ENCODE peak calls at places on chromosomes 2 and 18, in seven cellular contexts. One of them, this sample, is unnamed.

GRCh38 chr2:81739971-81740370 is 1435.4 kb upstream of the LRRTM1 start:
- DNase-seq in bronchial epithelial cell: no peak
- DNase-seq in neuronal stem cell: no peak
- DNase-seq in T follicular helper cell: no peak
- DNase-seq in stimulated activated effector memory CD8-positive, alpha-beta T cell treated with anti-CD3 and anti-CD28 coated beads, Interleukin-12 subunit alpha, Interleukin-12 subunit beta, amount 100 ng/mL, for 72 hours: no peak
- DNase-seq in DND-41: no peak
- DNase-seq in PC-9: no peak
- DNase-seq in this sample: no peak

GRCh38 chr2:169361706-169362345 is 508 bp downstream of the LRP2 start:
- DNase-seq in bronchial epithelial cell: no peak
- DNase-seq in neuronal stem cell: peak; percentile 38
- DNase-seq in T follicular helper cell: no peak
- DNase-seq in PC-9: no peak
- DNase-seq in stimulated activated effector memory CD8-positive, alpha-beta T cell treated with anti-CD3 and anti-CD28 coated beads, Interleukin-12 subunit alpha, Interleukin-12 subunit beta, amount 100 ng/mL, for 72 hours: peak; percentile 12
- DNase-seq in DND-41: no peak
- DNase-seq in this sample: peak; percentile 0

GRCh38 chr2:226184940-226185575 is 614.6 kb downstream of the IRS1 start:
- DNase-seq in T follicular helper cell: no peak
- DNase-seq in PC-9: no peak
- DNase-seq in stimulated activated effector memory CD8-positive, alpha-beta T cell treated with anti-CD3 and anti-CD28 coated beads, Interleukin-12 subunit alpha, Interleukin-12 subunit beta, amount 100 ng/mL, for 72 hours: no peak
- DNase-seq in bronchial epithelial cell: peak; percentile 7
- DNase-seq in neuronal stem cell: no peak
- DNase-seq in DND-41: no peak
- DNase-seq in this sample: no peak

GRCh38 chr2:219253753-219254589 is at the start of gene TUBA4A:
- DNase-seq in bronchial epithelial cell: peak; percentile 61
- DNase-seq in stimulated activated effector memory CD8-positive, alpha-beta T cell treated with anti-CD3 and anti-CD28 coated beads, Interleukin-12 subunit alpha, Interleukin-12 subunit beta, amount 100 ng/mL, for 72 hours: peak; percentile 80
- DNase-seq in PC-9: peak; percentile 65
- DNase-seq in T follicular helper cell: peak; percentile 90
- DNase-seq in DND-41: peak; percentile 81
- DNase-seq in neuronal stem cell: peak; percentile 39
- DNase-seq in this sample: peak; percentile 83

GRCh38 chr18:66497351-66497750 is 106.5 kb downstream of the CDH19 start:
- DNase-seq in T follicular helper cell: no peak
- DNase-seq in PC-9: no peak
- DNase-seq in DND-41: no peak
- DNase-seq in stimulated activated effector memory CD8-positive, alpha-beta T cell treated with anti-CD3 and anti-CD28 coated beads, Interleukin-12 subunit alpha, Interleukin-12 subunit beta, amount 100 ng/mL, for 72 hours: no peak
- DNase-seq in neuronal stem cell: no peak
- DNase-seq in bronchial epithelial cell: no peak
- DNase-seq in this sample: no peak

GRCh38 chr2:62920070-62920469 is 130.6 kb upstream of the OTX1 start:
- DNase-seq in neuronal stem cell: no peak
- DNase-seq in stimulated activated effector memory CD8-positive, alpha-beta T cell treated with anti-CD3 and anti-CD28 coated beads, Interleukin-12 subunit alpha, Interleukin-12 subunit beta, amount 100 ng/mL, for 72 hours: no peak
- DNase-seq in DND-41: no peak
- DNase-seq in PC-9: no peak
- DNase-seq in T follicular helper cell: no peak
- DNase-seq in bronchial epithelial cell: peak; percentile 63
- DNase-seq in this sample: no peak

GRCh38 chr2:143071185-143071876 is 57.9 kb upstream of the ARHGAP15 start:
- DNase-seq in stimulated activated effector memory CD8-positive, alpha-beta T cell treated with anti-CD3 and anti-CD28 coated beads, Interleukin-12 subunit alpha, Interleukin-12 subunit beta, amount 100 ng/mL, for 72 hours: no peak
- DNase-seq in neuronal stem cell: no peak
- DNase-seq in bronchial epithelial cell: peak; percentile 97
- DNase-seq in DND-41: no peak
- DNase-seq in T follicular helper cell: no peak
- DNase-seq in PC-9: peak; percentile 64
- DNase-seq in this sample: no peak

GRCh38 chr2:26471766-26472706 is 5.9 kb downstream of the OTOF start:
- DNase-seq in PC-9: no peak
- DNase-seq in neuronal stem cell: no peak
- DNase-seq in DND-41: no peak
- DNase-seq in bronchial epithelial cell: no peak
- DNase-seq in stimulated activated effector memory CD8-positive, alpha-beta T cell treated with anti-CD3 and anti-CD28 coated beads, Interleukin-12 subunit alpha, Interleukin-12 subunit beta, amount 100 ng/mL, for 72 hours: no peak
- DNase-seq in T follicular helper cell: no peak
- DNase-seq in this sample: no peak

GRCh38 chr2:98483257-98483861 is 38.7 kb downstream of the INPP4A start:
- DNase-seq in bronchial epithelial cell: peak; percentile 79
- DNase-seq in DND-41: no peak
- DNase-seq in neuronal stem cell: no peak
- DNase-seq in stimulated activated effector memory CD8-positive, alpha-beta T cell treated with anti-CD3 and anti-CD28 coated beads, Interleukin-12 subunit alpha, Interleukin-12 subunit beta, amount 100 ng/mL, for 72 hours: no peak
- DNase-seq in PC-9: peak; percentile 99
- DNase-seq in T follicular helper cell: no peak
- DNase-seq in this sample: peak; percentile 17

GRCh38 chr18:79857082-79857661 is 59.4 kb downstream of the KCNG2 start:
- DNase-seq in neuronal stem cell: no peak
- DNase-seq in bronchial epithelial cell: peak; percentile 12
- DNase-seq in PC-9: no peak
- DNase-seq in stimulated activated effector memory CD8-positive, alpha-beta T cell treated with anti-CD3 and anti-CD28 coated beads, Interleukin-12 subunit alpha, Interleukin-12 subunit beta, amount 100 ng/mL, for 72 hours: no peak
- DNase-seq in DND-41: no peak
- DNase-seq in T follicular helper cell: no peak
- DNase-seq in this sample: peak; percentile 15

GRCh38 chr2:101238930-101239759 is 13.5 kb upstream of the CNOT11 start:
- DNase-seq in neuronal stem cell: no peak
- DNase-seq in bronchial epithelial cell: peak; percentile 56
- DNase-seq in T follicular helper cell: no peak
- DNase-seq in DND-41: no peak
- DNase-seq in PC-9: no peak
- DNase-seq in stimulated activated effector memory CD8-positive, alpha-beta T cell treated with anti-CD3 and anti-CD28 coated beads, Interleukin-12 subunit alpha, Interleukin-12 subunit beta, amount 100 ng/mL, for 72 hours: no peak
- DNase-seq in this sample: no peak

GRCh38 chr2:159996792-159997546 is 65.4 kb downstream of the PLA2R1 start:
- DNase-seq in DND-41: no peak
- DNase-seq in neuronal stem cell: no peak
- DNase-seq in T follicular helper cell: no peak
- DNase-seq in stimulated activated effector memory CD8-positive, alpha-beta T cell treated with anti-CD3 and anti-CD28 coated beads, Interleukin-12 subunit alpha, Interleukin-12 subunit beta, amount 100 ng/mL, for 72 hours: no peak
- DNase-seq in bronchial epithelial cell: peak; percentile 5
- DNase-seq in PC-9: no peak
- DNase-seq in this sample: no peak

GRCh38 chr2:239028253-239028619 is 180.4 kb downstream of the TWIST2 start:
- DNase-seq in PC-9: no peak
- DNase-seq in T follicular helper cell: no peak
- DNase-seq in stimulated activated effector memory CD8-positive, alpha-beta T cell treated with anti-CD3 and anti-CD28 coated beads, Interleukin-12 subunit alpha, Interleukin-12 subunit beta, amount 100 ng/mL, for 72 hours: no peak
- DNase-seq in neuronal stem cell: no peak
- DNase-seq in bronchial epithelial cell: no peak
- DNase-seq in DND-41: no peak
- DNase-seq in this sample: no peak

GRCh38 chr18:39946623-39947061 is 2008.4 kb upstream of the PIK3C3 start:
- DNase-seq in DND-41: no peak
- DNase-seq in neuronal stem cell: no peak
- DNase-seq in stimulated activated effector memory CD8-positive, alpha-beta T cell treated with anti-CD3 and anti-CD28 coated beads, Interleukin-12 subunit alpha, Interleukin-12 subunit beta, amount 100 ng/mL, for 72 hours: no peak
- DNase-seq in bronchial epithelial cell: peak; percentile 89
- DNase-seq in PC-9: peak; percentile 90
- DNase-seq in T follicular helper cell: no peak
- DNase-seq in this sample: no peak

GRCh38 chr2:69768789-69769188 is 26.9 kb downstream of the ANXA4 start:
- DNase-seq in neuronal stem cell: no peak
- DNase-seq in T follicular helper cell: no peak
- DNase-seq in stimulated activated effector memory CD8-positive, alpha-beta T cell treated with anti-CD3 and anti-CD28 coated beads, Interleukin-12 subunit alpha, Interleukin-12 subunit beta, amount 100 ng/mL, for 72 hours: no peak
- DNase-seq in bronchial epithelial cell: no peak
- DNase-seq in PC-9: no peak
- DNase-seq in DND-41: no peak
- DNase-seq in this sample: no peak

GRCh38 chr2:118774458-118775133 is 72.9 kb downstream of the EN1 start:
- DNase-seq in bronchial epithelial cell: peak; percentile 21
- DNase-seq in neuronal stem cell: peak; percentile 59
- DNase-seq in DND-41: no peak
- DNase-seq in PC-9: no peak
- DNase-seq in stimulated activated effector memory CD8-positive, alpha-beta T cell treated with anti-CD3 and anti-CD28 coated beads, Interleukin-12 subunit alpha, Interleukin-12 subunit beta, amount 100 ng/mL, for 72 hours: no peak
- DNase-seq in T follicular helper cell: no peak
- DNase-seq in this sample: no peak

GRCh38 chr2:177265386-177265690 is 811 bp upstream of the NFE2L2 start:
- DNase-seq in DND-41: peak; percentile 55
- DNase-seq in bronchial epithelial cell: peak; percentile 53
- DNase-seq in T follicular helper cell: peak; percentile 15
- DNase-seq in neuronal stem cell: no peak
- DNase-seq in PC-9: no peak
- DNase-seq in stimulated activated effector memory CD8-positive, alpha-beta T cell treated with anti-CD3 and anti-CD28 coated beads, Interleukin-12 subunit alpha, Interleukin-12 subunit beta, amount 100 ng/mL, for 72 hours: no peak
- DNase-seq in this sample: no peak

GRCh38 chr2:109171444-109172334 is 42.7 kb downstream of the SH3RF3 start:
- DNase-seq in stimulated activated effector memory CD8-positive, alpha-beta T cell treated with anti-CD3 and anti-CD28 coated beads, Interleukin-12 subunit alpha, Interleukin-12 subunit beta, amount 100 ng/mL, for 72 hours: no peak
- DNase-seq in bronchial epithelial cell: peak; percentile 32
- DNase-seq in neuronal stem cell: no peak
- DNase-seq in T follicular helper cell: no peak
- DNase-seq in DND-41: no peak
- DNase-seq in PC-9: no peak
- DNase-seq in this sample: no peak